ENCODE peak calls at places on chromosomes 6 and 20, in five cellular contexts. One of them, this sample, is unnamed.

GRCh38 chr6:149028767-149029405 is 282.1 kb downstream of the UST start:
- DNase-seq in H9: no peak
- DNase-seq in mesendoderm: peak
- DNase-seq in mesenchymal stem cell: peak
- DNase-seq in neuronal stem cell: peak
- DNase-seq in this sample: peak

GRCh38 chr6:156919370-156919769 is 142.2 kb downstream of the ARID1B start:
- DNase-seq in mesendoderm: no peak
- DNase-seq in H9: no peak
- DNase-seq in neuronal stem cell: no peak
- DNase-seq in mesenchymal stem cell: no peak
- DNase-seq in this sample: no peak

GRCh38 chr6:6397842-6398241 is 77.4 kb upstream of the F13A1 start:
- DNase-seq in neuronal stem cell: no peak
- DNase-seq in mesenchymal stem cell: no peak
- DNase-seq in mesendoderm: no peak
- DNase-seq in H9: no peak
- DNase-seq in this sample: no peak

GRCh38 chr20:40666336-40666735 is 22.7 kb downstream of the MAFB start:
- DNase-seq in mesendoderm: no peak
- DNase-seq in H9: no peak
- DNase-seq in mesenchymal stem cell: no peak
- DNase-seq in neuronal stem cell: no peak
- DNase-seq in this sample: no peak

GRCh38 chr20:49323622-49324238 is 45.9 kb upstream of the ZNFX1 start:
- DNase-seq in neuronal stem cell: no peak
- DNase-seq in H9: peak
- DNase-seq in mesenchymal stem cell: peak
- DNase-seq in mesendoderm: peak
- DNase-seq in this sample: no peak

GRCh38 chr20:36121981-36122930 is 32.3 kb upstream of the EPB41L1 start:
- DNase-seq in mesendoderm: peak
- DNase-seq in H9: no peak
- DNase-seq in neuronal stem cell: no peak
- DNase-seq in mesenchymal stem cell: no peak
- DNase-seq in this sample: peak

GRCh38 chr20:63740070-63740500 is 509 bp downstream of the SLC2A4RG start:
- DNase-seq in mesenchymal stem cell: peak
- DNase-seq in mesendoderm: peak
- DNase-seq in neuronal stem cell: peak
- DNase-seq in H9: peak
- DNase-seq in this sample: peak

GRCh38 chr6:6851862-6852261 is 255.9 kb upstream of the RREB1 start:
- DNase-seq in mesendoderm: no peak
- DNase-seq in mesenchymal stem cell: no peak
- DNase-seq in H9: no peak
- DNase-seq in neuronal stem cell: no peak
- DNase-seq in this sample: no peak

GRCh38 chr20:49676581-49677291 is 36.9 kb downstream of the B4GALT5 start:
- DNase-seq in mesenchymal stem cell: peak
- DNase-seq in H9: no peak
- DNase-seq in neuronal stem cell: no peak
- DNase-seq in mesendoderm: no peak
- DNase-seq in this sample: no peak

GRCh38 chr20:44901972-44902371 is 7.9 kb upstream of the PABPC1L start:
- DNase-seq in mesenchymal stem cell: peak
- DNase-seq in mesendoderm: peak
- DNase-seq in neuronal stem cell: no peak
- DNase-seq in H9: no peak
- DNase-seq in this sample: no peak

GRCh38 chr20:22949710-22950109 is 85.4 kb upstream of the SSTR4 start:
- DNase-seq in mesenchymal stem cell: peak
- DNase-seq in mesendoderm: no peak
- DNase-seq in neuronal stem cell: no peak
- DNase-seq in H9: no peak
- DNase-seq in this sample: no peak

GRCh38 chr20:21571841-21572690 is 58.2 kb upstream of the NKX2-2 start:
- DNase-seq in mesenchymal stem cell: peak
- DNase-seq in mesendoderm: peak
- DNase-seq in H9: no peak
- DNase-seq in neuronal stem cell: peak
- DNase-seq in this sample: no peak

GRCh38 chr6:108368431-108369030 is 73.7 kb downstream of the AFG1L start:
- DNase-seq in mesenchymal stem cell: no peak
- DNase-seq in H9: no peak
- DNase-seq in mesendoderm: peak
- DNase-seq in neuronal stem cell: peak
- DNase-seq in this sample: no peak

GRCh38 chr6:12813321-12813720 is 96.8 kb downstream of the PHACTR1 start:
- DNase-seq in H9: no peak
- DNase-seq in mesenchymal stem cell: no peak
- DNase-seq in neuronal stem cell: no peak
- DNase-seq in mesendoderm: no peak
- DNase-seq in this sample: no peak

GRCh38 chr6:120671519-120671918 is 662.8 kb downstream of the TBC1D32 start:
- DNase-seq in neuronal stem cell: peak
- DNase-seq in mesendoderm: peak
- DNase-seq in mesenchymal stem cell: no peak
- DNase-seq in H9: peak
- DNase-seq in this sample: no peak

GRCh38 chr6:43331876-43332275 is 23.2 kb upstream of the CRIP3 start:
- DNase-seq in H9: no peak
- DNase-seq in mesendoderm: no peak
- DNase-seq in neuronal stem cell: no peak
- DNase-seq in mesenchymal stem cell: no peak
- DNase-seq in this sample: no peak

GRCh38 chr6:134706153-134706552 is 243.7 kb downstream of the ALDH8A1 start:
- DNase-seq in H9: peak
- DNase-seq in mesendoderm: peak
- DNase-seq in mesenchymal stem cell: no peak
- DNase-seq in neuronal stem cell: no peak
- DNase-seq in this sample: no peak

GRCh38 chr20:8132632-8133587 is 844 bp downstream of the PLCB1 start:
- DNase-seq in H9: peak
- DNase-seq in mesendoderm: no peak
- DNase-seq in neuronal stem cell: peak
- DNase-seq in mesenchymal stem cell: peak
- DNase-seq in this sample: peak
- H3K23ac ChIP-seq in H9: no peak
- H3K23ac ChIP-seq in mesendoderm: no peak
- H3K23ac ChIP-seq in neuronal stem cell: peak
- H3K23ac ChIP-seq in mesenchymal stem cell: no peak
- H3K23ac ChIP-seq in this sample: no peak

DNA sequence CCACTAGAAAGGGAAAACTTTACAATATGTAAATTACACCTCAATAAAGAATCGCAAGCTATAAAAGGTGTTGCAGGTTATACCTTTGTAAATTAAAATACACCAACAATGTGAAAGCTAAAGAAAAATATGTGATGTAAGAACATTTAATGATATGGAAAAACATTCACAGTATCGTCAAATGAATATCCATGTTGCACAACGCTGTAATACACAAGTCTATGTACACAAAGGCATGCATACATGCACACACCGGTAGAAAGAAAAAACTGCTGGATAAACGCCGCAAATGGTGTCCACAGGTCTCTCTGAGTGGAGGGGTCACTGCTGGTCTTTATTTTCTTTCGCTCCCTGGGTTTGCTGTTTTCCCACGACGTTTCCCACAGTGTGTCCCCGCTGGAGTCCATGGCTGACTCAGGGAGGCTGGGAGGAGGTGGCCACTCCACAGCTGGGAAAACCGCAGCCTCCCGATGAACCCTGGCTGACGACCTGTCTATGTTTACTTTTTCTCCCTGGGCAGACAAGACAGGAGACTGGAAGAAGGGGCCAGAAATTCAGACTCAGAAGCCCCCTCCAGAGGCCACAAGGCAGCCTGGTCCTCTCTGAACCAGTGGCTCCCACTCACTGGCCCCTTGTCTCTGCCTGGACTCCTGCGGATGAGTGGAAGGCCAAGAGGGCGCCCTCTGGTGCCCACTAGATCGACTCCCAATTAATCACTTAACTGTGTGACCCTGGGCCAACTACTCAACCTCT is 13.0 kb upstream of the BPI start:
- DNase-seq in mesendoderm: peak
- DNase-seq in H9: peak
- DNase-seq in neuronal stem cell: no peak
- DNase-seq in mesenchymal stem cell: peak
- DNase-seq in this sample: peak
- H2AK5ac ChIP-seq in mesendoderm: no peak
- H2AK5ac ChIP-seq in H9: no peak
- H2AK5ac ChIP-seq in neuronal stem cell: no peak
- H2AK5ac ChIP-seq in mesenchymal stem cell: no peak
- H2AK5ac ChIP-seq in this sample: no peak

GRCh38 chr6:34392497-34393190 is at the start of gene NUDT3:
- DNase-seq in mesenchymal stem cell: peak
- DNase-seq in mesendoderm: peak
- DNase-seq in H9: peak
- DNase-seq in neuronal stem cell: peak
- DNase-seq in this sample: peak
- H3K23ac ChIP-seq in mesenchymal stem cell: peak
- H3K23ac ChIP-seq in mesendoderm: no peak
- H3K23ac ChIP-seq in H9: no peak
- H3K23ac ChIP-seq in neuronal stem cell: peak
- H3K23ac ChIP-seq in this sample: no peak

GRCh38 chr20:47271216-47271615 is 85.3 kb downstream of the ZMYND8 start:
- DNase-seq in mesendoderm: no peak
- DNase-seq in neuronal stem cell: no peak
- DNase-seq in H9: no peak
- DNase-seq in mesenchymal stem cell: no peak
- DNase-seq in this sample: no peak
- H2AK5ac ChIP-seq in mesendoderm: no peak
- H2AK5ac ChIP-seq in neuronal stem cell: no peak
- H2AK5ac ChIP-seq in H9: no peak
- H2AK5ac ChIP-seq in mesenchymal stem cell: no peak
- H2AK5ac ChIP-seq in this sample: no peak

DNA sequence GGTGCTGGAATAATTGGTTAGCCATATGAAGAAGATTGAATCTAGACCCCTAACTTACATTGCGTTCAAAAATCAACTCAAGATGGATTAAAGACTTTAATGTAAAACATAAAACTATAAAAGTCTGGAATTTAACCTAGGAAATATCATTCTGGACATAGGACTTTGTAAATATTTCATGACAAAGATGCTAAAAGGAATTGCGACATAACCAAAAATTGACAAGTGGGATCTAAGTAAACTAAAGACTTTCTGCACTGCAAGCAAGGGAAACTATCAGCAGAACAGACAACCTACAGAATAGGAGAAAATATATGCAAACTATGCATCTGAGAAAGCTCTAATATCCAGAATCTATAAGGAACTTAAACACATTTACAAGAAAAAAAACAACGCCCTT is 45.5 kb upstream of the SLC35F1 start:
- DNase-seq in mesenchymal stem cell: no peak
- DNase-seq in H9: no peak
- DNase-seq in neuronal stem cell: no peak
- DNase-seq in mesendoderm: no peak
- DNase-seq in this sample: no peak
- H3K23ac ChIP-seq in mesenchymal stem cell: no peak
- H3K23ac ChIP-seq in H9: no peak
- H3K23ac ChIP-seq in neuronal stem cell: no peak
- H3K23ac ChIP-seq in mesendoderm: no peak
- H3K23ac ChIP-seq in this sample: no peak

GRCh38 chr20:47557218-47557617 is 55.5 kb downstream of the NCOA3 start:
- DNase-seq in mesendoderm: no peak
- DNase-seq in H9: no peak
- DNase-seq in neuronal stem cell: no peak
- DNase-seq in mesenchymal stem cell: no peak
- DNase-seq in this sample: no peak

GRCh38 chr20:47558699-47559098 is 57.0 kb downstream of the NCOA3 start:
- DNase-seq in mesendoderm: no peak
- DNase-seq in neuronal stem cell: no peak
- DNase-seq in mesenchymal stem cell: peak
- DNase-seq in H9: no peak
- DNase-seq in this sample: no peak

GRCh38 chr20:47558295-47558694 is 56.6 kb downstream of the NCOA3 start:
- DNase-seq in mesenchymal stem cell: no peak
- DNase-seq in H9: no peak
- DNase-seq in neuronal stem cell: no peak
- DNase-seq in mesendoderm: no peak
- DNase-seq in this sample: no peak

GRCh38 chr20:47559141-47559540 is 57.5 kb downstream of the NCOA3 start:
- DNase-seq in mesendoderm: no peak
- DNase-seq in mesenchymal stem cell: peak
- DNase-seq in H9: no peak
- DNase-seq in neuronal stem cell: no peak
- DNase-seq in this sample: no peak

DNA sequence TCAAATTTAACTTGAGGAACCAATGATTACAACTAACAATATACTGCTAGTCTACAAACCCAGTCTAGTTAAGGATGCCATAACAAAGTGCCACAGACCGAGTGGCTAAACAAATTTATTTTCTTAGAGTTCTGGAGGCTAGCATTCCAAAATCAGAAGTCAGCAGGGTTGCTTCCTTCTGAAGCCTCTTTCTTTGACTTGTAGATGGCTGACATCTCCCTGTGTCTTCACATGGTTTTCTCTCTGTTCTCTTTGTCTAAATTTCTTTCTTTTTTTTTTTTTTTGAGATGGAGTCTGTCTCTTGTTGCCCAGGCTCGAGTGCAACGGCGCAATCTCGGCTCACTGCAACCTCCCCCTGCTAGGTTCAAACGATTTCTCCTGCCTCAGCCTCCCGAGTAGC is 56.1 kb downstream of the NCOA3 start:
- DNase-seq in mesendoderm: no peak
- DNase-seq in neuronal stem cell: no peak
- DNase-seq in mesenchymal stem cell: no peak
- DNase-seq in H9: no peak
- DNase-seq in this sample: no peak
- H2AK5ac ChIP-seq in mesendoderm: no peak
- H2AK5ac ChIP-seq in neuronal stem cell: no peak
- H2AK5ac ChIP-seq in mesenchymal stem cell: no peak
- H2AK5ac ChIP-seq in H9: no peak
- H2AK5ac ChIP-seq in this sample: no peak

GRCh38 chr20:58746551-58747399 is 54.2 kb downstream of the NPEPL1 start:
- DNase-seq in mesendoderm: no peak
- DNase-seq in neuronal stem cell: no peak
- DNase-seq in mesenchymal stem cell: no peak
- DNase-seq in H9: no peak
- DNase-seq in this sample: no peak
- H3K23ac ChIP-seq in mesendoderm: no peak
- H3K23ac ChIP-seq in neuronal stem cell: no peak
- H3K23ac ChIP-seq in mesenchymal stem cell: no peak
- H3K23ac ChIP-seq in H9: no peak
- H3K23ac ChIP-seq in this sample: no peak

DNA sequence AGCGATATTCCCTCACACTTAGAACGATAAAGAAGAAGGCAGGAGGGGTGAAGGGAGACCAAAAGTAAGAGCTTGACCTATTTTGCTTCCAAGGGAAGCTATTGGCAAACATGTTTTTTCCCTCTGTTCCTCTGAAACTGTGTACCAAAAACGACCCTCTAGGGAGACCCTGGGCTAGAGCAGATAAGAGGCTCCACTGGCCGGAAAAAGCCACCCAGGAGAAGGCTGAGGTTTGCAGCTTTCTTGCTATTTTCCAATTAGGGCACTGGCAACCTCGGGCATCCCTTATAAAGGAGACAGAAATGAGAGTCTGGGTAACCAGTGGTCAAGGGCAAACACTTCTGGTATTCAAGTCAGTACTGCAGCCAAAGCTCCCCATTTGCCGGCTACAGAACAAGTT is 168.0 kb downstream of the KIF16B start:
- DNase-seq in mesendoderm: no peak
- DNase-seq in mesenchymal stem cell: no peak
- DNase-seq in neuronal stem cell: no peak
- DNase-seq in H9: no peak
- DNase-seq in this sample: no peak
- H2AK5ac ChIP-seq in mesendoderm: no peak
- H2AK5ac ChIP-seq in mesenchymal stem cell: no peak
- H2AK5ac ChIP-seq in neuronal stem cell: no peak
- H2AK5ac ChIP-seq in H9: no peak
- H2AK5ac ChIP-seq in this sample: no peak